ENCODE peak calls at places on chromosome 2, in six cellular contexts. One of them, this sample, is unnamed.

GRCh38 chr2:167492486-167492885 is 604.2 kb downstream of the XIRP2 start:
- DNase-seq in breast epithelium: no peak
- DNase-seq in neural progenitor cell: no peak
- DNase-seq in CD4-positive, CD25-positive, alpha-beta regulatory T cell: no peak
- DNase-seq in neuronal stem cell: no peak
- DNase-seq in pancreas: no peak
- DNase-seq in this sample: no peak

GRCh38 chr2:39881494-39881893 is 102.4 kb upstream of the THUMPD2 start:
- DNase-seq in breast epithelium: no peak
- DNase-seq in neuronal stem cell: no peak
- DNase-seq in neural progenitor cell: no peak
- DNase-seq in pancreas: no peak
- DNase-seq in CD4-positive, CD25-positive, alpha-beta regulatory T cell: no peak
- DNase-seq in this sample: no peak

GRCh38 chr2:192888090-192888489 is 693.4 kb upstream of the TMEFF2 start:
- DNase-seq in neuronal stem cell: no peak
- DNase-seq in CD4-positive, CD25-positive, alpha-beta regulatory T cell: no peak
- DNase-seq in neural progenitor cell: no peak
- DNase-seq in breast epithelium: no peak
- DNase-seq in pancreas: no peak
- DNase-seq in this sample: no peak

GRCh38 chr2:18749912-18750526 is 160.7 kb upstream of the NT5C1B start:
- DNase-seq in breast epithelium: no peak
- DNase-seq in pancreas: peak; percentile 61
- DNase-seq in neuronal stem cell: peak; percentile 52
- DNase-seq in CD4-positive, CD25-positive, alpha-beta regulatory T cell: peak; percentile 3
- DNase-seq in neural progenitor cell: peak; percentile 56
- DNase-seq in this sample: no peak

GRCh38 chr2:134089454-134089853 is 164.4 kb upstream of the MGAT5 start:
- DNase-seq in breast epithelium: no peak
- DNase-seq in neural progenitor cell: no peak
- DNase-seq in neuronal stem cell: no peak
- DNase-seq in pancreas: no peak
- DNase-seq in CD4-positive, CD25-positive, alpha-beta regulatory T cell: no peak
- DNase-seq in this sample: no peak

GRCh38 chr2:198615972-198616371 is 811.6 kb downstream of the PLCL1 start:
- DNase-seq in CD4-positive, CD25-positive, alpha-beta regulatory T cell: no peak
- DNase-seq in pancreas: no peak
- DNase-seq in neuronal stem cell: no peak
- DNase-seq in breast epithelium: no peak
- DNase-seq in neural progenitor cell: no peak
- DNase-seq in this sample: no peak

GRCh38 chr2:176138526-176139169 is 9.1 kb downstream of the HOXD8 start:
- DNase-seq in breast epithelium: no peak
- DNase-seq in CD4-positive, CD25-positive, alpha-beta regulatory T cell: no peak
- DNase-seq in pancreas: no peak
- DNase-seq in neuronal stem cell: no peak
- DNase-seq in neural progenitor cell: no peak
- DNase-seq in this sample: no peak

GRCh38 chr2:110816404-110817365 is 84.3 kb downstream of the ACOXL start:
- DNase-seq in neuronal stem cell: no peak
- DNase-seq in breast epithelium: no peak
- DNase-seq in neural progenitor cell: no peak
- DNase-seq in pancreas: no peak
- DNase-seq in CD4-positive, CD25-positive, alpha-beta regulatory T cell: no peak
- DNase-seq in this sample: no peak

GRCh38 chr2:12083081-12083569 is 336.7 kb downstream of the LPIN1 start:
- DNase-seq in breast epithelium: no peak
- DNase-seq in CD4-positive, CD25-positive, alpha-beta regulatory T cell: no peak
- DNase-seq in pancreas: no peak
- DNase-seq in neural progenitor cell: no peak
- DNase-seq in neuronal stem cell: no peak
- DNase-seq in this sample: no peak

GRCh38 chr2:38129987-38130386 is 54.0 kb upstream of the CYP1B1 start:
- DNase-seq in breast epithelium: no peak
- DNase-seq in CD4-positive, CD25-positive, alpha-beta regulatory T cell: no peak
- DNase-seq in neural progenitor cell: no peak
- DNase-seq in neuronal stem cell: no peak
- DNase-seq in pancreas: no peak
- DNase-seq in this sample: no peak

GRCh38 chr2:127000937-127001336 is 102.2 kb downstream of the TEX51 start:
- DNase-seq in pancreas: no peak
- DNase-seq in neuronal stem cell: no peak
- DNase-seq in neural progenitor cell: no peak
- DNase-seq in breast epithelium: no peak
- DNase-seq in CD4-positive, CD25-positive, alpha-beta regulatory T cell: no peak
- DNase-seq in this sample: no peak

GRCh38 chr2:137937246-137937645 is 27.0 kb upstream of the HNMT start:
- DNase-seq in breast epithelium: no peak
- DNase-seq in CD4-positive, CD25-positive, alpha-beta regulatory T cell: no peak
- DNase-seq in pancreas: no peak
- DNase-seq in neural progenitor cell: no peak
- DNase-seq in neuronal stem cell: no peak
- DNase-seq in this sample: no peak

GRCh38 chr2:65076345-65076710 is 20.1 kb downstream of the CEP68 start:
- DNase-seq in pancreas: no peak
- DNase-seq in neuronal stem cell: no peak
- DNase-seq in CD4-positive, CD25-positive, alpha-beta regulatory T cell: no peak
- DNase-seq in breast epithelium: no peak
- DNase-seq in neural progenitor cell: no peak
- DNase-seq in this sample: no peak

GRCh38 chr2:120715941-120716340 is 19.7 kb upstream of the GLI2 start:
- DNase-seq in CD4-positive, CD25-positive, alpha-beta regulatory T cell: no peak
- DNase-seq in pancreas: no peak
- DNase-seq in neuronal stem cell: no peak
- DNase-seq in breast epithelium: no peak
- DNase-seq in neural progenitor cell: no peak
- DNase-seq in this sample: no peak

GRCh38 chr2:75558786-75559428 is 1.8 kb downstream of the EVA1A start:
- DNase-seq in pancreas: no peak
- DNase-seq in CD4-positive, CD25-positive, alpha-beta regulatory T cell: no peak
- DNase-seq in neuronal stem cell: no peak
- DNase-seq in breast epithelium: no peak
- DNase-seq in neural progenitor cell: no peak
- DNase-seq in this sample: no peak

GRCh38 chr2:176784633-176785193 is 427.9 kb upstream of the HNRNPA3 start:
- DNase-seq in breast epithelium: no peak
- DNase-seq in CD4-positive, CD25-positive, alpha-beta regulatory T cell: no peak
- DNase-seq in neural progenitor cell: no peak
- DNase-seq in neuronal stem cell: no peak
- DNase-seq in pancreas: no peak
- DNase-seq in this sample: no peak

GRCh38 chr2:133092571-133092970 is 422.6 kb upstream of the LYPD1 start:
- DNase-seq in breast epithelium: no peak
- DNase-seq in pancreas: no peak
- DNase-seq in neural progenitor cell: no peak
- DNase-seq in neuronal stem cell: no peak
- DNase-seq in CD4-positive, CD25-positive, alpha-beta regulatory T cell: no peak
- DNase-seq in this sample: no peak

GRCh38 chr2:3223080-3223923 is 154.3 kb downstream of the EIPR1 start:
- DNase-seq in neuronal stem cell: no peak
- DNase-seq in CD4-positive, CD25-positive, alpha-beta regulatory T cell: peak; percentile 32
- DNase-seq in pancreas: no peak
- DNase-seq in neural progenitor cell: no peak
- DNase-seq in breast epithelium: no peak
- DNase-seq in this sample: no peak

GRCh38 chr2:3736112-3736511 is 32.7 kb downstream of the DCDC2C start:
- DNase-seq in pancreas: no peak
- DNase-seq in CD4-positive, CD25-positive, alpha-beta regulatory T cell: no peak
- DNase-seq in neural progenitor cell: no peak
- DNase-seq in breast epithelium: no peak
- DNase-seq in neuronal stem cell: no peak
- DNase-seq in this sample: no peak

DNA sequence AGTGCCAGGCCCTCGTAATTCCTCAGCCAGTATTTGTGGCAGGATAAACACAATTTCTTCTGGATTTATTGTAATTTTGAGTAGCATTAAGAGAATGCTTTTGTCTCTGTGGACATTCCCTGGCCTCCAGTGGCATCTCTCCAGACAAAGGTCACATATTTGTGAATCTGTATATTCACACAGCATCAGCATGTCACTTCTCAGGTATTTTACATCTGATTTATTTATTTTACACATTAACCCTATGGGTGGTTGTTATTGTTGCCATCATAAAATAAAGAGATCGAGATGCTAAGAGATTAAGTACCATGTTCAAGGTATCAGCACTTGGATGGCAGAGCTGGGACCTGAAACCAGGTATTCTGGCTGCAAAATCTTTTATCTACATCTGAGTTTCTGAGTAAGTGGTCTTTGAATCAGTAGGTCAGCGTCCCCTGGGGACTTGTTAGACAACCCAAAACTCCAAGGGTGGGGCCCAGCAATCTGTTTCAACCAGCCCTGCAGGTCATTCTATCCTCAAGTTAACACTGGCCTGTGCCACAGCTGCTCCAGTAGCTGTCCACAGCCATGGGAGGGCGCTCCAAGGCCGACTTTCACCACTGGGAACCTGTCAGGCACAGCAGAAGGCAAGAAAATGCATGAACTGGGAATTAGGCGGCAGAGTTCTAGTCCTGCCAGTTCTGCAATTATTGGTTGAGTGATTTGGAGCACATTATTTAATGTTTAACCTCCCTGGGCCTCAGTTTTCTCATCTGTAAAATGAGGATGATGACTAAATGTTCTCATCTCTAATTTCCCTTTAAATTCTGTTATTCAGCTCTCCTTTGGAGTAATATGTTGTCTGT is 17.6 kb upstream of the MRPL33 start:
- DNase-seq in neural progenitor cell: peak; percentile 85
- DNase-seq in pancreas: peak; percentile 85
- DNase-seq in CD4-positive, CD25-positive, alpha-beta regulatory T cell: peak; percentile 55
- DNase-seq in neuronal stem cell: peak; percentile 57
- DNase-seq in breast epithelium: peak; percentile 76
- DNase-seq in this sample: peak; percentile 78
- H3K4me1 ChIP-seq in neural progenitor cell: peaks cover 11% of the 10 kb centered on the region
- H3K4me1 ChIP-seq in pancreas: peaks cover 22% of the 10 kb centered on the region
- H3K4me1 ChIP-seq in CD4-positive, CD25-positive, alpha-beta regulatory T cell: no peaks in the 10 kb centered on the region
- H3K4me1 ChIP-seq in neuronal stem cell: peaks cover 6% of the 10 kb centered on the region
- H3K4me1 ChIP-seq in breast epithelium: no peaks in the 10 kb centered on the region
- H3K4me1 ChIP-seq in this sample: peaks cover 32% of the 10 kb centered on the region

GRCh38 chr2:241859017-241859435 is 332 bp upstream of the PDCD1 start:
- DNase-seq in neural progenitor cell: no peak
- DNase-seq in pancreas: no peak
- DNase-seq in breast epithelium: no peak
- DNase-seq in neuronal stem cell: no peak
- DNase-seq in CD4-positive, CD25-positive, alpha-beta regulatory T cell: no peak
- DNase-seq in this sample: no peak
- H3K27ac ChIP-seq in neural progenitor cell: no peak overlapping the region
- H3K27ac ChIP-seq in pancreas: peak overlapping the region; percentile 33
- H3K27ac ChIP-seq in breast epithelium: peak overlapping the region; percentile 71
- H3K27ac ChIP-seq in neuronal stem cell: no peak overlapping the region
- H3K27ac ChIP-seq in CD4-positive, CD25-positive, alpha-beta regulatory T cell: no peak overlapping the region
- H3K27ac ChIP-seq in this sample: peak overlapping the region; percentile 94

GRCh38 chr2:232029336-232029735 is 67.8 kb downstream of the DIS3L2 start:
- DNase-seq in neuronal stem cell: no peak
- DNase-seq in neural progenitor cell: no peak
- DNase-seq in breast epithelium: no peak
- DNase-seq in pancreas: no peak
- DNase-seq in CD4-positive, CD25-positive, alpha-beta regulatory T cell: no peak
- DNase-seq in this sample: no peak

GRCh38 chr2:232028071-232028470 is 66.6 kb downstream of the DIS3L2 start:
- DNase-seq in CD4-positive, CD25-positive, alpha-beta regulatory T cell: no peak
- DNase-seq in pancreas: no peak
- DNase-seq in neural progenitor cell: no peak
- DNase-seq in breast epithelium: no peak
- DNase-seq in neuronal stem cell: no peak
- DNase-seq in this sample: no peak

GRCh38 chr2:232027530-232027929 is 66.0 kb downstream of the DIS3L2 start:
- DNase-seq in CD4-positive, CD25-positive, alpha-beta regulatory T cell: no peak
- DNase-seq in pancreas: no peak
- DNase-seq in neuronal stem cell: no peak
- DNase-seq in neural progenitor cell: no peak
- DNase-seq in breast epithelium: no peak
- DNase-seq in this sample: no peak

GRCh38 chr2:232028631-232029030 is 67.1 kb downstream of the DIS3L2 start:
- DNase-seq in CD4-positive, CD25-positive, alpha-beta regulatory T cell: no peak
- DNase-seq in neural progenitor cell: no peak
- DNase-seq in breast epithelium: no peak
- DNase-seq in pancreas: no peak
- DNase-seq in neuronal stem cell: no peak
- DNase-seq in this sample: peak; percentile 50

DNA sequence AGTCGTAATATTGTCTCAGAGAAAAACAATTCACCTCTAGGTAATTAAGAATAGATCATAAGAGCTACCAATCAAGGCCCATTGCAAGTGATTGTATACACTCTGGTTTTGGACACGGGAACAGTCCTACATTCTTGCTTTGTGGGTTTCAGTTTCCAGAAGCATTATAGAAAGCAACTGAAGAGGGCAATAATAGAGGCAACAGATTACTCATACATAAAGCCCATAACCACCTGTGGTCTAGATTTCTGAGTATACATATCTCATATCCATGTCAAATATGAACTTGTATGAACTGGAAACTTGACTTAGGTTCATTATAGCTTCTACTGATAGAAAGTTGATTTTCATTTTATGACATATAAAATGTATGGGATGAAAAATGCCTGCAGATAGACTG is 65.4 kb downstream of the DIS3L2 start:
- DNase-seq in breast epithelium: no peak
- DNase-seq in CD4-positive, CD25-positive, alpha-beta regulatory T cell: no peak
- DNase-seq in neural progenitor cell: no peak
- DNase-seq in pancreas: no peak
- DNase-seq in neuronal stem cell: no peak
- DNase-seq in this sample: no peak
- H3K36me3 ChIP-seq in breast epithelium: peaks cover 4% of the 10 kb centered on the region
- H3K36me3 ChIP-seq in CD4-positive, CD25-positive, alpha-beta regulatory T cell: peaks cover 38% of the 10 kb centered on the region
- H3K36me3 ChIP-seq in neural progenitor cell: no peaks in the 10 kb centered on the region
- H3K36me3 ChIP-seq in pancreas: peaks cover 5% of the 10 kb centered on the region
- H3K36me3 ChIP-seq in neuronal stem cell: peaks cover 49% of the 10 kb centered on the region
- H3K36me3 ChIP-seq in this sample: peaks cover 2% of the 10 kb centered on the region

GRCh38 chr2:215529271-215529670 is 93.4 kb upstream of the FN1 start:
- DNase-seq in pancreas: no peak
- DNase-seq in neuronal stem cell: no peak
- DNase-seq in neural progenitor cell: no peak
- DNase-seq in CD4-positive, CD25-positive, alpha-beta regulatory T cell: no peak
- DNase-seq in breast epithelium: no peak
- DNase-seq in this sample: no peak

GRCh38 chr2:215530191-215530968 is 94.5 kb upstream of the FN1 start:
- DNase-seq in pancreas: no peak
- DNase-seq in breast epithelium: no peak
- DNase-seq in neuronal stem cell: no peak
- DNase-seq in CD4-positive, CD25-positive, alpha-beta regulatory T cell: no peak
- DNase-seq in neural progenitor cell: no peak
- DNase-seq in this sample: no peak

GRCh38 chr2:215532844-215533243 is 97.0 kb upstream of the FN1 start:
- DNase-seq in breast epithelium: no peak
- DNase-seq in neuronal stem cell: no peak
- DNase-seq in neural progenitor cell: no peak
- DNase-seq in pancreas: no peak
- DNase-seq in CD4-positive, CD25-positive, alpha-beta regulatory T cell: no peak
- DNase-seq in this sample: no peak

GRCh38 chr2:215528555-215528954 is 92.7 kb upstream of the FN1 start:
- DNase-seq in neuronal stem cell: no peak
- DNase-seq in breast epithelium: no peak
- DNase-seq in CD4-positive, CD25-positive, alpha-beta regulatory T cell: no peak
- DNase-seq in neural progenitor cell: no peak
- DNase-seq in pancreas: no peak
- DNase-seq in this sample: no peak

DNA sequence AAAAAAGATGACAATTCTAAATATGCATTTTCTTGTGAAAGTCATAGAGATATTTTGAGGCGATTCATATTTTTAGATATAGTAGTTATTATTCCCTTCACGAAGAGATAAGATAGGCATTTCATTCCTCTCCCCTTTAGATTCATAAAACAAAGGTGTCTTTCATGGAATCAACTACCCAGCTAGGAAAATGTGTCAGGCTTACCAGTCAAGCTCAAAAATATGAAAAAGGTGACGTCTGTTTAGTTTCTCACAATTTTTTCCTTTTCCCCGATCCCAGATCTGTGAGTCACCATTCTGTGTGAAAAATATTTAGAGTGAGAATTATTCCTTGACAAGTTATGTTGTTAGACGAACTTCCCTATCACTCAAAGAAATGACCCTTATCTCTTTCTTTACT is 95.4 kb upstream of the FN1 start:
- DNase-seq in neuronal stem cell: no peak
- DNase-seq in CD4-positive, CD25-positive, alpha-beta regulatory T cell: no peak
- DNase-seq in neural progenitor cell: no peak
- DNase-seq in pancreas: no peak
- DNase-seq in breast epithelium: no peak
- DNase-seq in this sample: no peak
- H3K4me1 ChIP-seq in neuronal stem cell: no peaks in the 10 kb centered on the region
- H3K4me1 ChIP-seq in CD4-positive, CD25-positive, alpha-beta regulatory T cell: no peaks in the 10 kb centered on the region
- H3K4me1 ChIP-seq in neural progenitor cell: no peaks in the 10 kb centered on the region
- H3K4me1 ChIP-seq in pancreas: no peaks in the 10 kb centered on the region
- H3K4me1 ChIP-seq in breast epithelium: no peaks in the 10 kb centered on the region
- H3K4me1 ChIP-seq in this sample: peaks cover 5% of the 10 kb centered on the region

This sample was measured in heart left ventricle.